ENCODE peak calls at places on chromosomes 16 and 17, in four cellular contexts. K is stomach, S is colonic mucosa, Q is PC-3. I is an unnamed sample. For H3K9me3, the result is how much of the 10 kb centered on the place peaks cover.

GRCh38 chr17:47225436-47225858 is 16.3 kb downstream of the MYL4 start:
- DNase-seq in S (peak), K (peak), Q (peak), I (peak)

GRCh38 chr16:70563571-70563970 is 40.0 kb downstream of the SF3B3 start:
- DNase-seq in K (no peak), S (no peak), Q (no peak), I (no peak)

GRCh38 chr16:51409001-51409675 is 258.1 kb upstream of the SALL1 start:
- DNase-seq in K (no peak), S (no peak), Q (no peak), I (no peak)

GRCh38 chr17:45719335-45720071 is 64.6 kb upstream of the CRHR1 start:
- DNase-seq in S (no peak), Q (peak), K (no peak), I (peak)

GRCh38 chr16:57846078-57846697 is 43.9 kb upstream of the KIFC3 start:
- DNase-seq in S (no peak), K (no peak), Q (no peak), I (no peak)

GRCh38 chr17:79852748-79853147 is 13.5 kb upstream of the CBX4 start:
- DNase-seq in Q (peak), S (no peak), K (no peak), I (peak)

GRCh38 chr16:69906838-69907301 is 44.3 kb upstream of the CLEC18A start:
- DNase-seq in S (no peak), Q (no peak), K (no peak), I (no peak)

GRCh38 chr16:84643180-84643583 is 5.1 kb upstream of the KLHL36 start:
- DNase-seq in S (peak), Q (peak), K (peak), I (no peak)

GRCh38 chr17:61400058-61400785 is 579 bp downstream of the TBX2 start:
- DNase-seq in K (no peak), S (no peak), Q (peak), I (no peak)

GRCh38 chr17:51189162-51189561 is 23.0 kb downstream of the NME2 start:
- DNase-seq in K (no peak), S (no peak), Q (no peak), I (no peak)

GRCh38 chr17:855594-855993 is 73.4 kb downstream of the MRM3 start:
- DNase-seq in S (no peak), Q (no peak), K (no peak), I (no peak)

GRCh38 chr17:72270530-72270929 is 149.7 kb downstream of the SOX9 start:
- DNase-seq in S (no peak), K (no peak), Q (peak), I (peak)

GRCh38 chr17:1398900-1399299 is 1.1 kb downstream of the YWHAE start:
- DNase-seq in S (peak), Q (no peak), K (no peak), I (peak)

DNA sequence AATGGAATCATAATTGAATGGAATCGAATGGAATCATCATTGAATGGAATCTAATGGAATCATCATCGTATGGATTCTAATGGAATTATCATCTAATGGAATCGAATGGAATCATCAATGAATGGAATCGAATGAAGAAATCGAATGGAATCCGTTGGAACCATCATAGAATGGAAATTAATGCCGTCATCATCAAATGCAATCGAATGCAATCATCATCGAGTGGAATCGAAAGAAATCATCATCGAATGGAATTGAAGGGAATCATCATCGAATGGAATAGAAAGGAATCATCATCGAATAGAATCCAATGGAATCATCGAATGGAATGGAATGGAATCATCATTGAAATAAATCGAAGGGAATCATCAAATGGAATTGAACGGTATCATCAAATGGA is 217.2 kb downstream of the SHCBP1 start:
- DNase-seq in K (no peak), S (no peak), Q (no peak), I (no peak)
- H3K9me3 ChIP-seq in K (under half), S (under half), Q (under half), I (under half)

GRCh38 chr16:922051-922450 is 48.7 kb downstream of the LMF1 start:
- DNase-seq in Q (no peak), S (no peak), K (no peak), I (no peak)

GRCh38 chr16:920722-921121 is 50.1 kb downstream of the LMF1 start:
- DNase-seq in Q (no peak), K (no peak), S (no peak), I (no peak)

GRCh38 chr16:923184-923583 is 47.6 kb downstream of the LMF1 start:
- DNase-seq in S (no peak), K (no peak), Q (no peak), I (no peak)

GRCh38 chr16:919658-920631 is 50.8 kb downstream of the LMF1 start:
- DNase-seq in Q (no peak), K (no peak), S (no peak), I (no peak)

DNA sequence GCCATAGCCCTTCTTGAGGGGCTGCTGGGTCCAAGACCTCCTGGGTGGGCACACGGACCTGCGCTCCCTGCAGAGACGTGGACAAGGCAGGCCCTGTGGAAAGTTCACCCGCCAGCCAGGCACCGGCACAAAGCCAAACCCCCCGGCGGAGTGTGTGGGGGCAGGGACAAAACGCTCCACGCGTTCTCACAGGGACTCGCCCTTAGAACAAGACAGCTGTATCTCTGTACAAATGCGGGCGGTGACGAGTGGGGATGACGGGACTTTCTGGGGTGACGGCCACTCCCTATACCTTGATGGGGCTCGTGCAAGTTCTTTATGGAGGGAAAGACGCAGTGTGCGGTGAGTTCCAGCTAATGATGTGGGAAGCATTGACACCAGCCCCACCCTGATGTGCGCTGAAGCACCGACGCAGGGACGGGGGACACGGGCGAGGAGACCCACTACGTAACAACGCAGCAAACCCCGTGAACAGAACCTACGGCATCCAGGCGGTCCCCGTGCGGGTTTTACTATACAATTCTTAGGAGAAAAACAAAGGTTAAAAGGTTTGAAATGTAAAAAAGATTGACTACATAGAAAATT is 49.4 kb downstream of the LMF1 start:
- DNase-seq in K (no peak), Q (no peak), S (no peak), I (no peak)
- H3K27ac ChIP-seq in K (no peak), Q (no peak), S (no peak), I (no peak)

DNA sequence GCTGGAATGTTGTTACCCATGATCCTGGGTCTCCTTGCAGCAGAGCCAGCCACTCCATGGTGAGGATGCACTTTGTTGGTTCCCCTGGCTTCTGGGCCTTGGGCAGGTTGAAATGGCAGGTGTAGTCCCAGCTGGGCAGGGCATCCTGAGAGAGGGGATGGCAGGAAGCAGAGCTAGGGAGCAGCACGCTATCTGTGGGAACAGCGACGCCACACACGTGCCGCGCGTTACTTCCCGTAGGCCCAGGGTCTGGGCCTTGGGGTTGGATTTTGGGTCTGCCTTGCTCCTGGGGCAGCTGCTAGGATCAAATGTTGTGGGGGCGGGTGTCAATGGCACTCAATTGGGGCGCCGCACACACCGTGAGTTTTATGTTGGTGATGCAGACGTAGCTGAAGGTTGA is 368.0 kb downstream of the CPPED1 start:
- DNase-seq in Q (no peak), S (no peak), K (no peak), I (no peak)
- H3K9me3 ChIP-seq in Q (under half), S (under half), K (under half), I (under half)

GRCh38 chr17:43360739-43361498 is 37.9 kb upstream of the ARL4D start:
- DNase-seq in Q (peak), K (peak), S (peak), I (peak)
- H3K27ac ChIP-seq in Q (peak), K (peak), S (peak), I (peak)

I was measured in small intestine.